ENCODE peak calls at places on chromosomes 4 and X, in five cellular contexts. P, L, M, Z and Q are unnamed samples.

GRCh38 chr4:94454405-94454804 is 2.7 kb downstream of the PDLIM5 start:
- DNase-seq in M (no peak), L (no peak), Z (peak; percentile 64), P (no peak), Q (no peak)

GRCh38 chr4:39947415-39947814 is 30.3 kb downstream of the PDS5A start:
- DNase-seq in P (no peak), M (no peak), Z (no peak), L (no peak), Q (no peak)

GRCh38 chrX:46203115-46203514 is 342.1 kb downstream of the ZNF674 start:
- DNase-seq in L (no peak), P (no peak), Z (no peak), M (no peak), Q (no peak)

GRCh38 chr4:89558147-89558546 is 250.5 kb upstream of the GPRIN3 start:
- DNase-seq in M (no peak), L (no peak), P (no peak), Z (peak; percentile 33), Q (no peak)

GRCh38 chr4:154164931-154165839 is 326.4 kb downstream of the DCHS2 start:
- DNase-seq in L (no peak), M (no peak), P (no peak), Z (no peak), Q (no peak)

GRCh38 chr4:151599876-151600275 is 160.9 kb downstream of the GATB start:
- DNase-seq in P (no peak), M (no peak), Z (no peak), L (no peak), Q (no peak)

GRCh38 chr4:2411786-2412510 is 6.5 kb downstream of the ZFYVE28 start:
- DNase-seq in L (no peak), M (no peak), Z (no peak), P (no peak), Q (no peak)

GRCh38 chr4:37365888-37366287 is 121.3 kb downstream of the NWD2 start:
- DNase-seq in Z (no peak), L (no peak), M (no peak), P (no peak), Q (no peak)

GRCh38 chr4:8168832-8169598 is 10.4 kb upstream of the ABLIM2 start:
- DNase-seq in P (no peak), L (no peak), M (no peak), Z (no peak), Q (no peak)

GRCh38 chr4:76856183-76856969 is 41.6 kb downstream of the SOWAHB start:
- DNase-seq in L (no peak), P (peak; percentile 65), Z (no peak), M (no peak), Q (no peak)

GRCh38 chr4:1756893-1757779 is 35.8 kb downstream of the TACC3 start:
- DNase-seq in M (no peak), Z (no peak), L (no peak), P (no peak), Q (no peak)